ENCODE peak calls at places on chromosome 7, in six cellular contexts. Q, T, U, N, J and O are unnamed samples.

GRCh38 chr7:17446340-17446739 is 147.9 kb downstream of the AHR start:
- DNase-seq in N (no peak), J (no peak), T (no peak), U (no peak), Q (no peak), O (no peak)

GRCh38 chr7:125563557-125563956 is 633.9 kb upstream of the POT1 start:
- DNase-seq in T (no peak), J (no peak), N (no peak), U (no peak), Q (no peak), O (no peak)

GRCh38 chr7:16356241-16356958 is 64.9 kb downstream of the CRPPA start:
- DNase-seq in Q (no peak), T (no peak), N (no peak), U (no peak), J (no peak), O (no peak)

GRCh38 chr7:28649189-28649588 is 236.9 kb downstream of the CREB5 start:
- DNase-seq in N (no peak), J (no peak), Q (no peak), T (no peak), U (no peak), O (no peak)

GRCh38 chr7:74525140-74525539 is 71.4 kb downstream of the GTF2IRD1 start:
- DNase-seq in J (no peak), T (no peak), U (no peak), N (no peak), Q (no peak), O (no peak)

GRCh38 chr7:36160313-36160712 is 7.3 kb downstream of the EEPD1 start:
- DNase-seq in U (no peak), Q (no peak), N (no peak), J (no peak), T (no peak), O (no peak)

GRCh38 chr7:22858640-22859561 is 36.3 kb upstream of the TOMM7 start:
- DNase-seq in N (no peak), J (no peak), U (no peak), T (no peak), Q (no peak), O (no peak)

GRCh38 chr7:2542924-2543871 is 12.1 kb downstream of the BRAT1 start:
- DNase-seq in J (no peak), U (no peak), T (no peak), N (no peak), Q (no peak), O (no peak)

GRCh38 chr7:155470186-155470487 is 12.2 kb downstream of the EN2 start:
- DNase-seq in T (no peak), J (no peak), U (no peak), Q (no peak), N (no peak), O (no peak)

GRCh38 chr7:91083855-91084644 is 180.2 kb upstream of the FZD1 start:
- DNase-seq in T (no peak), N (no peak), J (no peak), Q (no peak), U (peak; percentile 63), O (no peak)

GRCh38 chr7:85564861-85565630 is 378.2 kb upstream of the SEMA3D start:
- DNase-seq in J (no peak), U (no peak), T (no peak), Q (no peak), N (no peak), O (no peak)

GRCh38 chr7:148535227-148535626 is 55.3 kb upstream of the C7orf33 start:
- DNase-seq in Q (no peak), T (no peak), U (no peak), N (no peak), J (no peak), O (no peak)